ENCODE peak calls at places on chromosomes 16 and 17, in six cellular contexts. H is esophagus squamous epithelium; R is upper lobe of left lung; U is small intestine; P is BE2C; Q is CD4-positive, alpha-beta memory T cell. A is an unnamed sample.

GRCh38 chr17:34997355-34997862 is 17.1 kb downstream of the LIG3 start:
- DNase-seq in H (no peak), R (no peak), U (no peak), P (no peak), Q (no peak), A (no peak)

GRCh38 chr16:20676268-20676828 is 21.1 kb downstream of the ACSM1 start:
- DNase-seq in H (no peak), R (no peak), U (peak; percentile 17), P (no peak), Q (no peak), A (no peak)

GRCh38 chr17:82609655-82610054 is 38.6 kb downstream of the WDR45B start:
- DNase-seq in H (no peak), R (no peak), U (no peak), P (no peak), Q (no peak), A (no peak)

GRCh38 chr17:496761-497586 is 144.4 kb upstream of the RPH3AL start:
- DNase-seq in H (no peak), R (no peak), U (no peak), P (no peak), Q (no peak), A (no peak)

GRCh38 chr17:1050246-1050995 is 53.5 kb downstream of the TIMM22 start:
- DNase-seq in H (no peak), R (no peak), U (no peak), P (no peak), Q (no peak), A (no peak)

GRCh38 chr17:77865716-77866115 is 92.8 kb upstream of the TNRC6C start:
- DNase-seq in H (no peak), R (no peak), U (no peak), P (no peak), Q (no peak), A (no peak)

GRCh38 chr16:12095275-12096161 is 119.0 kb downstream of the SNX29 start:
- DNase-seq in H (no peak), R (no peak), U (peak; percentile 52), P (peak; percentile 71), Q (no peak), A (peak; percentile 20)

GRCh38 chr17:77453613-77454559 is 313.1 kb downstream of the SEC14L1 start:
- DNase-seq in H (no peak), R (no peak), U (peak; percentile 96), P (no peak), Q (peak; percentile 76), A (peak; percentile 40)

GRCh38 chr17:60887607-60888028 is 210.0 kb downstream of the BCAS3 start:
- DNase-seq in H (no peak), R (no peak), U (no peak), P (no peak), Q (no peak), A (no peak)

GRCh38 chr17:67241719-67242341 is 3.2 kb downstream of the HELZ start:
- DNase-seq in H (no peak), R (no peak), U (no peak), P (no peak), Q (no peak), A (no peak)

GRCh38 chr17:45092932-45093430 is 31.9 kb downstream of the NMT1 start:
- DNase-seq in H (no peak), R (no peak), U (no peak), P (no peak), Q (no peak), A (no peak)

GRCh38 chr16:19384656-19385055 is 33.0 kb upstream of the TMC5 start:
- DNase-seq in H (no peak), R (peak; percentile 42), U (peak; percentile 92), P (no peak), Q (no peak), A (no peak)

GRCh38 chr16:55703003-55704001 is 47.5 kb downstream of the SLC6A2 start:
- DNase-seq in H (no peak), R (no peak), U (peak; percentile 39), P (no peak), Q (no peak), A (no peak)

GRCh38 chr17:1222321-1222720 is 42.5 kb upstream of the ABR start:
- DNase-seq in H (no peak), R (no peak), U (no peak), P (no peak), Q (no peak), A (no peak)

GRCh38 chr16:78002915-78003538 is 19.3 kb upstream of the CLEC3A start:
- DNase-seq in H (no peak), R (no peak), U (peak; percentile 62), P (peak; percentile 85), Q (peak; percentile 59), A (peak; percentile 20)

GRCh38 chr16:62036101-62036806 is at the start of gene CDH8:
- DNase-seq in H (no peak), R (peak; percentile 85), U (no peak), P (no peak), Q (no peak), A (no peak)

GRCh38 chr16:86492961-86493639 is 17.2 kb upstream of the FOXF1 start:
- DNase-seq in H (no peak), R (no peak), U (no peak), P (no peak), Q (peak; percentile 7), A (no peak)
- H3K27me3 ChIP-seq in H (peaks cover 6% of the 10 kb centered on the region), R (no peaks in the 10 kb centered on the region), U (peaks cover 18% of the 10 kb centered on the region), P (peaks cover 97% of the 10 kb centered on the region), Q (peaks cover 22% of the 10 kb centered on the region), A (peaks cover 25% of the 10 kb centered on the region)

GRCh38 chr17:32822996-32823395 is 53.9 kb downstream of the MYO1D start:
- DNase-seq in H (no peak), R (no peak), U (no peak), P (no peak), Q (no peak), A (no peak)
- H3K4me3 ChIP-seq in H (peak overlapping the region; percentile 39), R (peak overlapping the region; percentile 39), U (no peak overlapping the region), P (no peak overlapping the region), Q (no peak overlapping the region), A (no peak overlapping the region)

DNA sequence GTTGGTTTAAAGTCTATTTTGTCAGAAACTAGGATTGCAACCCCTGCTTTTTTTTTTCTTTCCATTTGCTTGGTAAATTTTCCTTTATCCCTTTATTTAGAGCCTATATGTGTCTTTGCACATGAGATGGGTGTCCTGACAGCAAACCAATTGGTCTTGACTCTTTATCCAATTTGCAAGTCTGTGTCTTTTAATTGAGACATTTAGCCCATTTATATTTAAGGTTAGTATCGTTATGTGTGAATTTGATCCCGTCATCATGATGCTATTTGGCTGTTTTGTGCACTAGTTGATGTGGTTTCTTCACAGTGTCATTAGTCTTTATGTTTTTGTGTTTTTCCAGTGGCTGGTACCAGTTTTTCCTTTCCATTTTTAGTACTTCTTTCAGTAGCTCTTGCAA is 127.7 kb upstream of the ZNF267 start:
- DNase-seq in H (no peak), R (no peak), U (no peak), P (no peak), Q (no peak), A (no peak)
- H3K9me3 ChIP-seq in H (peaks cover 19% of the 10 kb centered on the region), R (peaks cover 70% of the 10 kb centered on the region), U (peaks cover 3% of the 10 kb centered on the region), P (peaks cover 6% of the 10 kb centered on the region), Q (peaks cover 61% of the 10 kb centered on the region), A (peaks cover 36% of the 10 kb centered on the region)

DNA sequence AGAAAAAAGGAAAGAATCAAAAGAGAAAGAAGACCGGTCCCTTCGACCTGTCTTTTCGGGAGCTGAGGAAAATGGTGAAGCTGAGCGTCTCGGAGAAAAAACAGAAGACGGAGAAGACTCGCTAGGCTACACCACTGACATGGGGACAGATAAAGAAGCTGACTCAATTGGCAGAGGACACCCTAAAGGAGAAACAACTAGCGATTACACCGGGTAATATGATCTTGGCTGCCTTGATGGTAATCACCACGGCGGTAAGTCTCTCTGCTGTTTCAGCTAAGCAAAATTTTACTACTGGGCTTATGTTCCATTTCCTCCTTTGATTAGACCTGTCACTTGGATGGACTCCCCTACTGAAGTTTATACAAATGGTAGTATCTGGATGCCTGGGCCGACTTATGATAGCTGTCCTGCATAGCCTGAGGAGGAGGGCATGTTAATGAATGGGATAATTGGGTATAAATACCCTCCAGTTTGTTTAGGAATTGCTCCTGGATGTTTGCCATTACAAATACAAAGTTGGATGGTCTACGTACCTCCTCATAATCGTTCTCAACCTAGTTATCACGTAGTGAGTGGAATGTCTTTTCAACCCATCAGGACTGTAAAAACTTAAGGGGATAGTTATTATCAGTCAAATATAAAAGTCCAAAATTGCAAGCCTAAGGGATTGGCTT is 24.1 kb downstream of the ALOX15B start:
- DNase-seq in H (no peak), R (no peak), U (no peak), P (no peak), Q (no peak), A (no peak)
- H3K27me3 ChIP-seq in H (peaks cover 9% of the 10 kb centered on the region), R (no peaks in the 10 kb centered on the region), U (peaks cover 5% of the 10 kb centered on the region), P (peaks cover 37% of the 10 kb centered on the region), Q (peaks cover 38% of the 10 kb centered on the region), A (peaks cover 18% of the 10 kb centered on the region)

GRCh38 chr17:75130059-75130631 is 1.4 kb downstream of the NT5C start:
- DNase-seq in H (no peak), R (peak; percentile 82), U (no peak), P (peak; percentile 29), Q (no peak), A (no peak)
- H3K4me3 ChIP-seq in H (peak overlapping the region; percentile 63), R (peak overlapping the region; percentile 60), U (no peak overlapping the region), P (peak overlapping the region; percentile 91), Q (peak overlapping the region; percentile 19), A (peak overlapping the region; percentile 90)

GRCh38 chr17:28142355-28142754 is 99.9 kb downstream of the NLK start:
- DNase-seq in H (no peak), R (no peak), U (no peak), P (no peak), Q (no peak), A (no peak)
- H3K9me3 ChIP-seq in H (no peaks in the 10 kb centered on the region), R (no peaks in the 10 kb centered on the region), U (no peaks in the 10 kb centered on the region), P (no peaks in the 10 kb centered on the region), Q (no peaks in the 10 kb centered on the region), A (no peaks in the 10 kb centered on the region)

GRCh38 chr16:1106659-1107058 is 10.6 kb upstream of the C1QTNF8 start:
- DNase-seq in H (no peak), R (no peak), U (no peak), P (no peak), Q (no peak), A (no peak)
- H3K27me3 ChIP-seq in H (peaks cover 6% of the 10 kb centered on the region), R (no peaks in the 10 kb centered on the region), U (peaks cover 1% of the 10 kb centered on the region), P (peaks cover 70% of the 10 kb centered on the region), Q (no peaks in the 10 kb centered on the region), A (peaks cover 9% of the 10 kb centered on the region)

DNA sequence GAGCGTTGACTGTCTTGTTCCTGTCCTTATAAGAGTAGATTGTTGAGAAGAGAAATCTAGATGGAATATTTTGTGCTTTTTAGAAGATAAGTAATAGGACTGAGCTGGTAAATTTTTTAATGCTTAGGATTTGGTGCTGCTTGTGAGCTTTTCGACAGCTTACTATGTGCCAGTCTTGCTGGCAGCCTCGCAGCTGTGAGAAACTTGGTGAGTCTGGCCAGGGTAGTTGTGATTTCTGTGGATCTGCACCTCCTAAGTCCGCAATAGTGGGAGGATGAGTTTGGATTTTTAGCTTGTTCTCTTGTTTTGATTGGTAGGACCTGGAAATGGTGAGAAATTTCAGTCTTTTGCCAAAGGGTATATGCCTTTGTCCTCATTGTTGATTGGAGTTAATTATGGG is 3.6 kb downstream of the SOCS7 start:
- DNase-seq in H (no peak), R (no peak), U (no peak), P (no peak), Q (no peak), A (no peak)
- H3K4me3 ChIP-seq in H (no peak overlapping the region), R (no peak overlapping the region), U (no peak overlapping the region), P (no peak overlapping the region), Q (no peak overlapping the region), A (no peak overlapping the region)